ENCODE peak calls at places on chromosomes 2 and 18, in five cellular contexts. M is M059J, Z is iris pigment epithelial cell, C is left ventricle myocardium inferior, H is ACHN. P is an unnamed sample.

GRCh38 chr2:71716697-71717624 is 263.6 kb downstream of the DYSF start:
- DNase-seq in M (peak), C (peak), H (peak), Z (peak), P (no peak)

GRCh38 chr2:20468549-20469500 is 22.0 kb downstream of the RHOB start:
- DNase-seq in C (no peak), H (no peak), Z (no peak), M (no peak), P (no peak)

GRCh38 chr2:73008261-73009159 is 63.0 kb downstream of the SFXN5 start:
- DNase-seq in M (no peak), C (no peak), H (no peak), Z (no peak), P (no peak)

GRCh38 chr2:149076863-149077412 is 38.4 kb downstream of the LYPD6B start:
- DNase-seq in Z (no peak), M (peak), H (no peak), C (no peak), P (no peak)

GRCh38 chr18:33928226-33928625 is 296.5 kb downstream of the NOL4 start:
- DNase-seq in M (no peak), Z (peak), C (no peak), H (no peak), P (no peak)

GRCh38 chr2:232309592-232309991 is 69.0 kb upstream of the ALPP start:
- DNase-seq in C (no peak), H (no peak), M (no peak), Z (no peak), P (no peak)

GRCh38 chr18:79577451-79578395 is 101.9 kb upstream of the CTDP1 start:
- DNase-seq in C (peak), H (no peak), M (peak), Z (peak), P (peak)

GRCh38 chr18:41324934-41325333 is 630.1 kb upstream of the PIK3C3 start:
- DNase-seq in H (no peak), M (peak), Z (peak), C (no peak), P (no peak)

GRCh38 chr18:46274266-46274665 is 170.1 kb downstream of the HAUS1 start:
- DNase-seq in C (no peak), H (no peak), M (no peak), Z (no peak), P (no peak)

GRCh38 chr2:23669413-23670244 is 257.3 kb downstream of the ATAD2B start:
- DNase-seq in M (peak), Z (peak), H (no peak), C (peak), P (no peak)

GRCh38 chr2:148258124-148258523 is 237.2 kb downstream of the MBD5 start:
- DNase-seq in M (no peak), Z (no peak), C (no peak), H (no peak), P (no peak)

GRCh38 chr18:2606335-2606734 is 35.0 kb downstream of the NDC80 start:
- DNase-seq in M (no peak), Z (peak), H (no peak), C (no peak), P (no peak)

GRCh38 chr2:190343500-190344274 is at the start of gene INPP1:
- DNase-seq in Z (peak), C (peak), H (peak), M (peak), P (peak)

GRCh38 chr2:202178342-202178958 is 59.9 kb downstream of the SUMO1 start:
- DNase-seq in C (no peak), Z (peak), M (peak), H (peak), P (peak)

GRCh38 chr2:198042189-198042588 is 237.8 kb downstream of the PLCL1 start:
- DNase-seq in C (no peak), M (no peak), Z (no peak), H (no peak), P (no peak)

GRCh38 chr18:31248783-31249521 is 69.0 kb upstream of the DSG1 start:
- DNase-seq in C (no peak), Z (peak), H (no peak), M (no peak), P (no peak)

GRCh38 chr18:31217455-31217854 is 54.8 kb upstream of the DSC1 start:
- DNase-seq in H (no peak), M (no peak), Z (peak), C (no peak), P (no peak)

GRCh38 chr2:71856709-71857525 is 290.7 kb downstream of the CYP26B1 start:
- DNase-seq in Z (no peak), M (peak), C (no peak), H (peak), P (no peak)

GRCh38 chr2:186456941-186457340 is 29.1 kb upstream of the ZC3H15 start:
- DNase-seq in H (no peak), C (no peak), Z (peak), M (peak), P (no peak)

GRCh38 chr2:12742891-12743290 is 26.2 kb downstream of the TRIB2 start:
- DNase-seq in Z (peak), C (no peak), M (no peak), H (no peak), P (no peak)

GRCh38 chr18:53191634-53192033 is 851.6 kb downstream of the DCC start:
- DNase-seq in C (no peak), H (no peak), Z (no peak), M (no peak), P (no peak)

GRCh38 chr2:95159690-95160449 is at the start of gene ZNF514:
- DNase-seq in Z (peak), M (peak), H (peak), C (peak), P (peak)

GRCh38 chr2:209805351-209805750 is 33.7 kb downstream of the UNC80 start:
- DNase-seq in M (no peak), H (no peak), Z (no peak), C (no peak), P (no peak)

GRCh38 chr2:108978709-108979111 is 10.3 kb downstream of the EDAR start:
- DNase-seq in C (no peak), Z (no peak), H (peak), M (no peak), P (no peak)

GRCh38 chr2:97785818-97786217 is 72.4 kb downstream of the ZAP70 start:
- DNase-seq in M (no peak), H (no peak), C (no peak), Z (no peak), P (no peak)

GRCh38 chr18:48326901-48327675 is 82.1 kb downstream of the ZBTB7C start:
- DNase-seq in H (peak), Z (peak), C (no peak), M (peak), P (no peak)

GRCh38 chr2:39488450-39488849 is 51.4 kb upstream of the MAP4K3 start:
- DNase-seq in H (peak), Z (peak), M (peak), C (no peak), P (no peak)

GRCh38 chr2:165528691-165529090 is 59.2 kb downstream of the CSRNP3 start:
- DNase-seq in M (no peak), H (no peak), C (no peak), Z (no peak), P (no peak)

GRCh38 chr2:168935810-168936581 is 34.9 kb downstream of the G6PC2 start:
- DNase-seq in M (peak), Z (peak), C (no peak), H (no peak), P (no peak)

GRCh38 chr2:151106805-151107490 is 154.7 kb downstream of the RBM43 start:
- DNase-seq in H (no peak), C (no peak), M (peak), Z (no peak), P (no peak)

GRCh38 chr2:214410918-214411554 is at the start of gene VWC2L:
- DNase-seq in Z (peak), H (peak), C (peak), M (peak), P (peak)

GRCh38 chr18:57110295-57110694 is 36.6 kb upstream of the BOD1L2 start:
- DNase-seq in M (no peak), C (no peak), Z (no peak), H (no peak), P (no peak)